ENCODE peak calls at places on chromosomes 7 and 10, in six cellular contexts. P, H, U, O, E and V are unnamed samples.

GRCh38 chr10:69004821-69005220 is 16.2 kb downstream of the KIFBP start:
- DNase-seq in P (no peak), H (peak), U (peak), O (no peak), E (no peak), V (no peak)

GRCh38 chr7:24574365-24574764 is 1.1 kb downstream of the PALS2 start:
- DNase-seq in P (no peak), H (no peak), U (peak), O (no peak), E (no peak), V (no peak)

GRCh38 chr7:155298834-155299538 is 1.3 kb downstream of the INSIG1 start:
- DNase-seq in P (peak), H (peak), U (peak), O (peak), E (peak), V (peak)

GRCh38 chr7:22944506-22944905 is 69.4 kb downstream of the HYCC1 start:
- DNase-seq in P (no peak), H (no peak), U (peak), O (no peak), E (no peak), V (no peak)

GRCh38 chr10:97109562-97109961 is 76.2 kb downstream of the SLIT1 start:
- DNase-seq in P (no peak), H (no peak), U (no peak), O (no peak), E (no peak), V (no peak)

GRCh38 chr7:45638916-45639315 is 64.7 kb downstream of the ADCY1 start:
- DNase-seq in P (no peak), H (no peak), U (no peak), O (no peak), E (no peak), V (peak)

GRCh38 chr10:35575640-35576039 is 29.5 kb upstream of the GJD4 start:
- DNase-seq in P (no peak), H (no peak), U (no peak), O (no peak), E (no peak), V (no peak)

GRCh38 chr7:4937411-4937810 is 21.6 kb downstream of the MMD2 start:
- DNase-seq in P (no peak), H (no peak), U (no peak), O (no peak), E (no peak), V (no peak)

GRCh38 chr10:50467209-50467608 is 156.5 kb downstream of the SGMS1 start:
- DNase-seq in P (no peak), H (no peak), U (no peak), O (no peak), E (no peak), V (no peak)

GRCh38 chr7:51317582-51317910 is 937 bp upstream of the COBL start:
- DNase-seq in P (no peak), H (no peak), U (no peak), O (no peak), E (no peak), V (no peak)

GRCh38 chr10:31929986-31930675 is 1.5 kb upstream of the ARHGAP12 start:
- DNase-seq in P (peak), H (peak), U (no peak), O (no peak), E (no peak), V (no peak)

GRCh38 chr10:37860494-37861190 is 3.2 kb upstream of the ZNF248 start:
- DNase-seq in P (no peak), H (no peak), U (peak), O (no peak), E (no peak), V (no peak)

GRCh38 chr10:95290801-95291633 is at the start of gene PDLIM1:
- DNase-seq in P (peak), H (peak), U (peak), O (peak), E (peak), V (peak)

GRCh38 chr10:6134099-6134880 is 45.5 kb downstream of the RBM17 start:
- DNase-seq in P (no peak), H (no peak), U (no peak), O (peak), E (no peak), V (no peak)

GRCh38 chr7:117808273-117808868 is 64.9 kb downstream of the CTTNBP2 start:
- DNase-seq in P (no peak), H (no peak), U (peak), O (no peak), E (no peak), V (peak)

GRCh38 chr7:103539875-103540274 is 93.9 kb upstream of the SLC26A5 start:
- DNase-seq in P (no peak), H (no peak), U (no peak), O (no peak), E (no peak), V (no peak)

GRCh38 chr10:47037654-47038425 is 126.6 kb downstream of the PTPN20 start:
- DNase-seq in P (no peak), H (no peak), U (no peak), O (peak), E (peak), V (peak)